ENCODE peak calls at places on chromosome 21, in five cellular contexts. C is K562, Q is suprapubic skin, I is ovary, Y is body of pancreas. S is an unnamed sample.

GRCh38 chr21:38273745-38274544 is 17.2 kb downstream of the KCNJ15 start:
- DNase-seq in I (no peak), Q (no peak), Y (no peak), C (no peak), S (no peak)

GRCh38 chr21:44649701-44650100 is 3.5 kb downstream of the KRTAP10-11 start:
- DNase-seq in Q (no peak), Y (no peak), C (no peak), I (no peak), S (peak)

GRCh38 chr21:40841524-40842196 is 5.3 kb downstream of the DSCAM start:
- DNase-seq in Y (peak), I (no peak), Q (no peak), C (no peak), S (no peak)

GRCh38 chr21:37974081-37974480 is 57.8 kb upstream of the KCNJ6 start:
- DNase-seq in I (no peak), Q (no peak), Y (no peak), C (no peak), S (no peak)

GRCh38 chr21:16419188-16419874 is 689.5 kb downstream of the USP25 start:
- DNase-seq in Q (peak), C (no peak), I (peak), Y (peak), S (peak)

GRCh38 chr21:27085387-27085786 is 118.5 kb upstream of the ADAMTS5 start:
- DNase-seq in Q (no peak), I (no peak), C (no peak), Y (no peak), S (no peak)

GRCh38 chr21:23930565-23930964 is 1676.7 kb downstream of the MRPL39 start:
- DNase-seq in C (no peak), Q (no peak), I (no peak), Y (no peak), S (no peak)

GRCh38 chr21:44765231-44766013 is 36.2 kb downstream of the UBE2G2 start:
- DNase-seq in C (peak), I (no peak), Q (no peak), Y (no peak), S (no peak)

GRCh38 chr21:38499296-38499695 is 1.0 kb upstream of the ERG start:
- DNase-seq in C (no peak), Q (no peak), I (no peak), Y (no peak), S (no peak)

GRCh38 chr21:34072145-34073031 is 990 bp upstream of the MRPS6 start:
- DNase-seq in Q (peak), C (no peak), I (peak), Y (peak), S (peak)

GRCh38 chr21:34071683-34072082 is 1.7 kb upstream of the MRPS6 start:
- DNase-seq in Y (no peak), Q (no peak), C (no peak), I (no peak), S (no peak)

GRCh38 chr21:34073749-34074282 is 438 bp downstream of the MRPS6 start:
- DNase-seq in Y (no peak), I (peak), Q (peak), C (peak), S (peak)

GRCh38 chr21:34074283-34075098 is 1.1 kb downstream of the MRPS6 start:
- DNase-seq in Q (no peak), Y (no peak), I (no peak), C (no peak), S (no peak)

DNA sequence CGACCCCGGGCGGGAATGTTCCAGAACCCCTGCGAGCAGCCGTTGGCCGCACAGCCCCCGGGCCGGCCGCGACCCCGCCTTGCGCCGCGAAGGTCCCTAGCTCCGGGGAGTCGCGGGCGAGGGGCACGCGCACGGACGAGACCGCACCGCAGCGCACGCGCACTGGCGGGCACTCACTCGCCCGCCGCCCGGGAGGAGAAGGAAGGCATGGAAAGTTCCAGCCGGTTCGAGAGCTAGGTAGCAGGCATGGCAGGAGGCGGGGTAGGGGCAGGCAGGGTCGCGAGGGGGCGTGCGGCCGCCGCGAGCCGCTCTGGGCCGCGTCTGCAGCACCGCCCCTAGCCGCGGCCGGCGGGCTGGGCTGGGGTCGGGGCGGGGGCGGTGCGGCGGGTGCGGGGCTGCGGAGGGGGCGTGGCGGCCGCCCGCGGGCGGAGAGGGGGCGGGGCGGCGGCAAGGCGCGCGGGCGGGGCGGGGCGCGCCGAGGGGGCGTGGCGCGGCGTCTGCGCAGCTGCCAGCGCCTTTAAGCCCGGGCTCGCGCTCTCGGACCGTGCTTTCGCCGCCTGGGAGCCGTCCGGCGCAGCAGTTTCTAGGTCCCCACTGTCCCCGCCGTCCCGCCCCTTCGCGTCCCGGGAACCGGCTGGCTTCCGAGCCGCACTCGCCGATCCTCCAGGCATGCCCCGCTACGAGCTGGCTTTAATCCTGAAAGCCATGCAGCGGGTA is at the start of the genes MRPS6 and SLC5A3:
- DNase-seq in I (peak), Y (peak), Q (peak), C (peak), S (peak)
- TF ChIP-seq CTCF in I (no peak), Y (peak), Q (no peak), C (peak), S (no peak)

DNA sequence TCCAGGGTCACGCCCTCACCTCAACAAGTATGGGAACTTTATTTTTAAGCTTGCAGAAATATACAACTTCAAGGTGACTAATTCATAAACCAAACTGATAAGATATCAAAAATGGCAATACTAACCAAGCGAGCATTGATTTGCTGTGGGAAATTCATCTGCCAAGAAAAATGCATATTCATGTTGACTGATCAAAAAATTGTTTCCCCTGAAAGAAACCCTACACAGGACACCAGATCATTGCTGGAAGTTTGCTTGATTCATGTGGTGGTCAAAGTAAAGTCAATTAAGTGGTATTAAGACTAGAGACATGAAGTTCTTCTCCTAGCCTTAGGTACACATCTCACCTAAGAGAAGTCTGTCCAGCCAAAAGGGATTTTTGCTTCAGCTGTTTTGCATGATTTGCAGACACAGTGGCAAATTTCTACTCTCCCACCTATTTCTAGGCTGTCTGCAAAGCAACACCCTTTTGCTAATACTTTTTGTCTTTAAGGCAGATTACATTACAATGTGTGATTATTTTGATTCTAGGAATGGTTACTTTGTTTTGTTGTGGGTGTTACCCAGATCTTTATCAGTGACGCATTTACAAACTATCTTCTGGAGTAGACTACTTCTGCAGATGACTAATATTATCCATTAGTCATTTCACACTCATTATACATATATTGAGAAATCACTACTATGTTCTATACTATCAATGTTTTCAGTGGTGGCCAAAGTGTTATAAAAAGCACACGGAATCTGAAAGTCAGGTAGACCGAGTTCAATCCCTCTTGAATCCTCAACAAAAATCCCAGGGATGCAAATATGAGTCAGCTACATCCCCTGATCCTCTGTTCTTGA is 12.3 kb downstream of the SAMSN1 start:
- DNase-seq in Q (no peak), I (no peak), Y (no peak), C (no peak), S (no peak)
- H3K4me3 ChIP-seq in Q (no peak), I (no peak), Y (no peak), C (no peak), S (no peak)

GRCh38 chr21:14707265-14708020 is 161.3 kb upstream of the SAMSN1 start:
- DNase-seq in C (no peak), Q (no peak), Y (no peak), I (no peak), S (no peak)
- TF ChIP-seq POLR2A in C (no peak), Q (no peak), Y (no peak), I (no peak), S (no peak)

GRCh38 chr21:36613554-36613953 is 85.4 kb upstream of the SIM2 start:
- DNase-seq in Y (no peak), C (no peak), I (no peak), Q (no peak), S (no peak)

GRCh38 chr21:36610201-36610600 is 88.7 kb upstream of the SIM2 start:
- DNase-seq in I (no peak), Q (no peak), Y (no peak), C (no peak), S (no peak)

GRCh38 chr21:36613064-36613463 is 85.9 kb upstream of the SIM2 start:
- DNase-seq in I (no peak), Q (no peak), C (no peak), Y (no peak), S (no peak)

GRCh38 chr21:36609654-36610053 is 89.3 kb upstream of the SIM2 start:
- DNase-seq in Y (no peak), Q (no peak), C (no peak), I (no peak), S (no peak)

GRCh38 chr21:36615274-36615964 is 83.5 kb upstream of the SIM2 start:
- DNase-seq in I (no peak), C (peak), Q (no peak), Y (no peak), S (no peak)
- TF ChIP-seq CTCF in I (no peak), C (peak), Q (no peak), Y (no peak), S (no peak)

GRCh38 chr21:15060776-15061175 is 4.0 kb downstream of the NRIP1 start:
- DNase-seq in I (no peak), Q (no peak), Y (no peak), C (peak), S (no peak)

GRCh38 chr21:15061284-15061683 is 3.5 kb downstream of the NRIP1 start:
- DNase-seq in I (no peak), C (no peak), Y (no peak), Q (no peak), S (no peak)

GRCh38 chr21:15059397-15059796 is 5.4 kb downstream of the NRIP1 start:
- DNase-seq in Q (no peak), I (no peak), Y (no peak), C (no peak), S (no peak)

GRCh38 chr21:15057290-15057689 is 7.5 kb downstream of the NRIP1 start:
- DNase-seq in Q (no peak), Y (no peak), C (peak), I (no peak), S (no peak)

DNA sequence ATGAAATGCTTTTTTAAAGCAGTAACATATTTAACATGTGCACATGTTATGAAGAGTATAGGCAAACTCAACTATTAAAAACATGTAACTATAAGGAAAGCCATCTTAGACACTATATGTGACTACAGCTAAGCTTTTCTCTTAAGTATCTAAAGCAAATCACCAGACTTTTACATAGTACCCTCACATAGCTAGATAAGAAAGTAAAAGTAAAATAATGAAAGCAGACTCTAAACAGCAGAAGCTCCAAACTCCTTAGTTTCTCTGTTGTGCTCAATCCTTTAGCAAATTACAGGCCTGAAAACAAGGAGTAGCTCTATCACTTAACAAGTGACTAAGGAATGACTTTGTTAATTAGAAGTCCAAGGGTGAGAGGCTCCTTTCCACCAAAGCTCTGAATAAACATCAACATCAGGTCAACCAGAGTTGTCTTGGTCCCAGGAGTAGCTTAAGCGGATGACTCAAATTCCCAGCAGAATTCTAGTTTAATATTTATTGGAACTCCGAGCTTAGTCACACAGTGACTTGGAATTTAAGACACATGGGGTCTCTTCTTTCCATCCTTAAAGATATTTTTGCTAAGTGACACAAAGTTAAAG is 6.0 kb downstream of the NRIP1 start:
- DNase-seq in I (no peak), Q (no peak), C (peak), Y (no peak), S (no peak)
- H3K4me3 ChIP-seq in I (no peak), Q (no peak), C (no peak), Y (no peak), S (no peak)

DNA sequence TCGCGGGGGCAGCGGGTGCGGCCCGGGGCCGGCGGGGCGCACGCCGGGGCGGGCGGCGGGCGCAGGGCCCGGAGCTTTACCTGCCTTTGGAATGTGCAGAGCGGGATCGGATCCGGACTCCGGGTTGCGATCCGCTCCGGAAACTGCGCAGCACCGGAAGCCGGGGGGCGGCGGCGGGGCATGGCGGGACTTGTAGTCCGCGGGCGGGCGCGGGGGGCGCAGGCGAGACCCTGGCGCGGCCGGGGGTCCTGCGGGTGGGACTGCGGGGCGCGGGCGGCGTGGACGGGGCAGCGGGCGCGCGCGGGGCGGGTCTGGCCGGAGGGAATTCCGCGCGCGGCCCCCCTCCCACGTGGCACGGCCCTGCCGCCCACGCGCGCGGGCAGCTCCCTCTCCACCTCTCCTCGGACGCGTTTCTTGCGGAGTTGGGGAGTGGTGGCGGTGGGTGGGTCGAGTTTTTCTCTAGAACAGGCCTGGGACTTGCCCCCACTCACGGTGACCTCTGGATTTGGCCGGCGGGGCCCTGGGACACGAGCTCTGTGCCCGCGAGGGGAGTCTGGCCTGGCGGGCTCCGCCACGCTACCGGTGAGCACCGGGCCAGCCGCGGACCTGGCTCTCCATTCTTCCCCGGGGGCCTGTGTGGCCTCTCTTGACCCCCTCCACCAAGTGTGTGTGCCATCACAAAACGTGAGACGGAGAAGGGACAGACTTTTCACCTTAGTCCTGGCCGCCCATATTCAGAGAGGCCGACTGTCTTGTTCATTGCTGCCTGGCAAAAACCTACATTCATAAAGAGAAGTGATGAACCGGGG is at the start of gene PRDM15:
- DNase-seq in I (peak), C (peak), Q (peak), Y (peak), S (peak)
- TF ChIP-seq POLR2A in I (peak), C (peak), Q (no peak), Y (peak), S (no peak)

GRCh38 chr21:42862774-42863503 is 16.4 kb downstream of the WDR4 start:
- DNase-seq in I (no peak), Y (no peak), C (no peak), Q (no peak), S (no peak)
- TF ChIP-seq CTCF in I (no peak), Y (no peak), C (no peak), Q (no peak), S (no peak)

DNA sequence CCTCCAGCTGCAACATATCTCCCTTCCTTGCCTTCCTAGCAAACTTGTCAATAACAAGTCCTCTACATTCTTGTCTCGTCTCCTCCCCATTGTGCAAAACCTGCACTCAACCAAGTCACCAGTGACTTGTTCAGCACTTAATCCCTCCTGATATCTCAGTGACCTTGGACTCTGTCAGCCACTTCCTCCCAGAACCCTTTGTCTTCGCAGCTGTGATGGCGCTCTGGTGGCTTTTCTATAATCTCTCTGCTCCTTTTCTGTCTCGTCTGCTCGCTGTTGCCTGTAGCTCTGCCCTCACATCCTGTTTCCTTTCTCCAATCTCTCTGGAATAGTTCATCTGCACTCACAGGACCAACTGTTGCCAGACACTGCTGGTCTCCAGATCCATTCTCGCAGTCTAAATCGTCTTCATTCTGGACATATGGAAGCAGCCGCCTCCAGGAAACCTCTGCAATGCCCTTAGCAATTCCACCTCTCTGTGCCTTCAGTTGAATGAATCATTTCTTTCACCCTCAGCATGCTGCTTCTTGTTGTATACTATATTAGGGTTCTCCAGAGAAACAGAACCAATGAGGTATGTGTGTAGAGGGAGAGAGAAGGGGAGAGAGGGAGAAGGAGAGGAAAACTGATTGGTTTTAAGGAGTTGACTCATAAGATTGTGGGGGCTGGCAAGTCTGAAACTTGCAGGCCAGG is 17.4 kb upstream of the IFNAR2 start:
- DNase-seq in Y (no peak), Q (no peak), C (peak), I (no peak), S (no peak)
- H3K4me3 ChIP-seq in Y (no peak), Q (no peak), C (no peak), I (no peak), S (no peak)

GRCh38 chr21:46252840-46253239 is 24.3 kb upstream of the LSS start:
- DNase-seq in Q (no peak), C (no peak), I (no peak), Y (no peak), S (no peak)

GRCh38 chr21:46253610-46254124 is 25.1 kb upstream of the LSS start:
- DNase-seq in I (no peak), Q (no peak), Y (no peak), C (peak), S (no peak)

GRCh38 chr21:46255166-46255565 is 26.6 kb upstream of the LSS start:
- DNase-seq in C (no peak), Y (no peak), I (no peak), Q (no peak), S (peak)

GRCh38 chr21:46255758-46256337 is 27.3 kb upstream of the LSS start:
- DNase-seq in I (no peak), C (no peak), Y (no peak), Q (no peak), S (peak)

GRCh38 chr21:46254208-46254975 is 25.8 kb upstream of the LSS start:
- DNase-seq in Q (no peak), C (no peak), I (no peak), Y (no peak), S (no peak)
- TF ChIP-seq POLR2A in Q (no peak), C (no peak), I (no peak), Y (no peak), S (no peak)

S was measured in lower leg skin.